ENCODE peak calls at places on chromosomes 16 and 17, in four cellular contexts. W is IMR-90, V is psoas muscle, T is tibial nerve. N is an unnamed sample. For H3K4me1, the result is how much of the 10 kb centered on the place peaks cover.

GRCh38 chr17:58606934-58607333 is 84.9 kb downstream of the TEX14 start:
- DNase-seq in W (no peak), V (no peak), T (no peak), N (no peak)

GRCh38 chr17:80110927-80111701 is 9.7 kb downstream of the GAA start:
- DNase-seq in W (no peak), V (peak), T (no peak), N (no peak)

GRCh38 chr16:28910046-28911031 is 14.7 kb downstream of the RABEP2 start:
- DNase-seq in W (peak), V (peak), T (no peak), N (no peak)

GRCh38 chr17:3920940-3921852 is 4.9 kb upstream of the P2RX1 start:
- DNase-seq in W (no peak), V (no peak), T (peak), N (no peak)

GRCh38 chr16:76729525-76729924 is 452.3 kb downstream of the CNTNAP4 start:
- DNase-seq in W (no peak), V (no peak), T (no peak), N (no peak)

GRCh38 chr16:3059041-3059722 is 6.3 kb upstream of the IL32 start:
- DNase-seq in W (peak), V (peak), T (peak), N (no peak)

GRCh38 chr16:78065344-78065743 is 34.1 kb upstream of the WWOX start:
- DNase-seq in W (no peak), V (no peak), T (no peak), N (no peak)

GRCh38 chr16:23948949-23949392 is 113.2 kb downstream of the PRKCB start:
- DNase-seq in W (no peak), V (no peak), T (no peak), N (no peak)

GRCh38 chr17:489758-490329 is 137.2 kb upstream of the RPH3AL start:
- DNase-seq in W (peak), V (peak), T (no peak), N (no peak)

DNA sequence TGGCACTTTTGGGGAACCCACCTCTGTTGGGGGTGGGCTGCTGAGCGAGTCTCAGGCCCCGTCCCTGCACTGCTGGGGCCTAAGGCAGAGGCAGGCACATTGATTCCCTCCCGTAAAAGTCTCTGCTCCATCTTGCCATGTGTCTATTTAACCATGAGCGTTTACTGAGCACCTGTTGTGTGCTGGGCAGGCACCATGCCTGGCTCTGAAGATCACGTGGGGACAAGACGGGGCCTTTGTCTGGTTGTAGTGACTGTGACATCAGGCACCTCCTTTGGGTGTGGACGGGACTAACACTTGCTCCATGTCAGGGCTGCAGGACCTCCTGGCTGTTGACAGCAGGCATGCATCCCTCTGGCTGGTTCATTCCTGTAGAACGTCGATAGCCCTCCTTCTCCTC is 204.7 kb upstream of the CIBAR2 start:
- DNase-seq in W (no peak), V (no peak), T (no peak), N (no peak)
- H3K4me1 ChIP-seq in W (under half), V (half or more), T (under half), N (under half)

DNA sequence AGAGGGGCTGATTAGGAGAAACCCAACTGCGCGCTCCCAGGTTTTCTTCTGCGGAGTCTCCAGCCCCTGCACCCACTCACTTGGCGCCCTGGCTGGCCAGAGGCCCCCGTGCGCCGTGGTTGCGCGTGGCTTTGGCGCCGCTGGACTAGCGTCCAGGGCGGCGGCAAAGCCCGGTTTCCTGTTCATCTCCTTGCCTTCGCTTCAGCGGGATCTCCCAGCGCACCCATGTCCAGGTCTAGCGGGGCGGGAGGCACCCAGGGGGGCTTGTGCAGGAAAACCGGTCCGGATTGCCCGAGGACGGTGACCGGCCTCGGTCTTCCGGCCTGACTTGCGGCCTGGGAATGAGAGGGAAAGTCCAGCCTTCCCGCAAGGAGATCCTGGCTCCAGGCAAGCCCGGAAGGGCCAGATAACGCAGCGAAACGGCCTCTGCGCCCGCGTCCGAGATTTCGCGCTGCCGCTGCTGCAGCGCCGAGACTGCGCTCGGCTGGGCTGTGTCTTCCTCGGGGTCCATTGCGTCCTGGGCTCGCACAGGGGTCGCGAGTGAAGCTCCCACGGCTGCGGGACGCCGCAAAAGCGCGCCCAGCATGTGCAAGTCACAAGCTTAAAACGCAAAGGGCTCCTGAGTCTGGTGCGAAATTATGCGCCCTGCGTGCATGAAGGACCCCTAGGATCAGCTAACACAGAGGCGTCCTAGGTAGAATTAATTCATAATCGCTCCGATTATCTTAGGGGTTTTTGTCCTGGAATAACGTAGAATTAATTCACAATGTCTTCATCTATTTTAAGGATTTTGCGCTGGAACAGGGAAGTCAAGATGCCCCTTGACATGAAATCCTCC is 5.7 kb downstream of the FOXF1 start:
- DNase-seq in W (peak), V (peak), T (no peak), N (no peak)
- H3K4me3 ChIP-seq in W (peak), V (no peak), T (peak), N (peak)

GRCh38 chr17:2403044-2403443 is 2.2 kb upstream of the MNT start:
- DNase-seq in W (no peak), V (peak), T (no peak), N (no peak)
- H3K4me1 ChIP-seq in W (under half), V (half or more), T (under half), N (under half)

GRCh38 chr17:62592305-62593099 is 35.0 kb upstream of the MRC2 start:
- DNase-seq in W (peak), V (no peak), T (no peak), N (no peak)

GRCh38 chr17:62591323-62591722 is 36.1 kb upstream of the MRC2 start:
- DNase-seq in W (no peak), V (peak), T (peak), N (no peak)

GRCh38 chr17:62581769-62582168 is 45.7 kb upstream of the MRC2 start:
- DNase-seq in W (no peak), V (no peak), T (no peak), N (no peak)

GRCh38 chr17:62587554-62587953 is 39.9 kb upstream of the MRC2 start:
- DNase-seq in W (no peak), V (peak), T (no peak), N (no peak)
- H3K4me3 ChIP-seq in W (no peak), V (no peak), T (no peak), N (no peak)

DNA sequence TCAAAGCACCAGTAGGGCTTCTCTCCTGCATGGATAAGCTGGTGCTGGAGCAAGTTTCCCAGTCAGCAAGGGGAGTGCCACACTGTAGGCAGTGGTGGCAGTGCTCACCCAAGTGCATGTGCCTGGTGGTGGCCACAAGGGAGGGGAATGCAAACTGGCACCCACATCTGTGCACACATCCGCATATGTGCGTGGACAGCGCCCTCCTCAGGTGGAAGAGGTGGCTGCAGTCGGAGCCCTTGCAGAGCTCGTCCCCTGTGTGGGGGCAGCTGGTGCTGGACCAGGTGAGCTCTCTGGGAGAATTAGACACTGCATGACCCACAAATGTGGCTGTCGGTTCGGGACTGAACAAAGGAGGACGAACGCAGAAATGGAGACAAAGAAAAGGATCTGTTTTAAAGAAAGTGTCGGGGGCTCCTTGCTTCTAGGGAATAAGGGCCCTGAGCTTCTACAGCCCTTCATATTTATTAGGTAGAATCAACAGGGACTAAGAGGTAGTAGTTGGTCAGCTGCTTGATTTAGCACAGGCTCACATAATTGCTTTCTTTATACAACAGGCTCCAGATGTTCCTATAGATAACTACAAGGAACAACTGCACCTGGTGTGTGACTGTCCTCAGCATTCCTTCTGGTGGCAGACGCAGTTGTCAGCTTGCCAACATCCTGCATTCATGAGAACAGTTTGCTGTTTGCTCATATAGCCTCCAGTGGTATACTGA is 5.3 kb upstream of the ZNF689 start:
- DNase-seq in W (peak), V (peak), T (peak), N (no peak)
- H3K4me1 ChIP-seq in W (under half), V (under half), T (under half), N (under half)

GRCh38 chr17:18259621-18260331 is 686 bp upstream of the MIEF2 start:
- DNase-seq in W (peak), V (no peak), T (no peak), N (no peak)
- H3K4me3 ChIP-seq in W (peak), V (peak), T (peak), N (peak)

GRCh38 chr17:61482467-61482866 is 30.2 kb downstream of the TBX4 start:
- DNase-seq in W (no peak), V (no peak), T (no peak), N (no peak)
- H3K4me1 ChIP-seq in W (under half), V (under half), T (under half), N (under half)